ENCODE peak calls at places on chromosomes 6 and 20, in five cellular contexts. S is nephron progenitor cell, B is endothelial cell of umbilical vein, M is fibroblast of lung, W is HepG2. Q is an unnamed sample.

GRCh38 chr6:43845646-43846045 is 75.6 kb downstream of the VEGFA start:
- DNase-seq in S (no peak), B (no peak), M (no peak), W (no peak), Q (no peak)

GRCh38 chr6:108721308-108721707 is 126.9 kb upstream of the ARMC2 start:
- DNase-seq in S (no peak), B (no peak), M (no peak), W (peak; percentile 71), Q (no peak)

GRCh38 chr20:24583169-24583792 is 113.9 kb downstream of the SYNDIG1 start:
- DNase-seq in S (no peak), B (no peak), M (no peak), W (no peak), Q (no peak)

GRCh38 chr6:108235121-108235520 is 25.7 kb downstream of the SNX3 start:
- DNase-seq in S (no peak), B (no peak), M (no peak), W (no peak), Q (no peak)

GRCh38 chr6:3326981-3327380 is 68.2 kb downstream of the PSMG4 start:
- DNase-seq in S (no peak), B (no peak), M (no peak), W (no peak), Q (no peak)

GRCh38 chr6:43990627-43991619 is 136.3 kb downstream of the MRPL14 start:
- DNase-seq in S (no peak), B (no peak), M (peak; percentile 65), W (peak; percentile 93), Q (peak; percentile 97)

GRCh38 chr6:154297711-154298110 is 58.9 kb downstream of the IPCEF1 start:
- DNase-seq in S (no peak), B (no peak), M (peak; percentile 72), W (no peak), Q (peak; percentile 64)

GRCh38 chr20:46057856-46058655 is 29.0 kb downstream of the SLC12A5 start:
- DNase-seq in S (peak; percentile 44), B (peak; percentile 56), M (peak; percentile 35), W (no peak), Q (peak; percentile 33)

GRCh38 chr20:22369100-22369499 is 215.3 kb downstream of the FOXA2 start:
- DNase-seq in S (no peak), B (no peak), M (no peak), W (no peak), Q (no peak)

GRCh38 chr6:150116195-150116800 is 26.5 kb upstream of the PPP1R14C start:
- DNase-seq in S (no peak), B (no peak), M (no peak), W (no peak), Q (no peak)

GRCh38 chr20:16243470-16243869 is 329.8 kb downstream of the KIF16B start:
- DNase-seq in S (no peak), B (no peak), M (no peak), W (peak; percentile 22), Q (no peak)

GRCh38 chr6:124056884-124057283 is 253.2 kb downstream of the NKAIN2 start:
- DNase-seq in S (no peak), B (no peak), M (no peak), W (no peak), Q (no peak)

GRCh38 chr6:89984926-89985743 is 90.9 kb downstream of the GJA10 start:
- DNase-seq in S (peak; percentile 38), B (no peak), M (peak; percentile 80), W (no peak), Q (peak; percentile 47)

GRCh38 chr6:30005482-30005881 is 55.6 kb upstream of the POLR1H start:
- DNase-seq in S (no peak), B (no peak), M (no peak), W (peak; percentile 60), Q (no peak)

GRCh38 chr6:25278914-25279747 is at the start of gene CARMIL1:
- DNase-seq in S (peak; percentile 77), B (peak; percentile 70), M (peak; percentile 75), W (peak; percentile 54), Q (peak; percentile 76)

GRCh38 chr6:23655502-23655901 is 470.5 kb upstream of the NRSN1 start:
- DNase-seq in S (no peak), B (no peak), M (no peak), W (no peak), Q (peak; percentile 3)

GRCh38 chr6:150881911-150882481 is 16.5 kb downstream of the MTHFD1L start:
- DNase-seq in S (no peak), B (peak; percentile 98), M (peak; percentile 99), W (peak; percentile 97), Q (peak; percentile 97)

GRCh38 chr20:22449115-22449973 is 135.0 kb downstream of the FOXA2 start:
- DNase-seq in S (no peak), B (no peak), M (no peak), W (no peak), Q (no peak)

GRCh38 chr20:12053348-12053747 is 135.7 kb downstream of the BTBD3 start:
- DNase-seq in S (no peak), B (peak; percentile 90), M (peak; percentile 87), W (peak; percentile 23), Q (peak; percentile 17)

GRCh38 chr6:79694623-79695311 is 63.6 kb downstream of the SH3BGRL2 start:
- DNase-seq in S (no peak), B (no peak), M (peak; percentile 10), W (no peak), Q (no peak)
- TF ChIP-seq CTCF in S (peak; percentile 23), B (no peak), M (peak; percentile 29), W (no peak), Q (peak; percentile 11)

GRCh38 chr6:52663935-52664184 is 7.1 kb upstream of the TMEM14A start:
- DNase-seq in S (no peak), B (no peak), M (no peak), W (no peak), Q (no peak)

GRCh38 chr6:52667572-52667971 is 3.3 kb upstream of the TMEM14A start:
- DNase-seq in S (no peak), B (no peak), M (no peak), W (no peak), Q (no peak)

GRCh38 chr6:52664185-52664990 is 6.5 kb upstream of the TMEM14A start:
- DNase-seq in S (peak; percentile 88), B (peak; percentile 95), M (peak; percentile 94), W (peak; percentile 97), Q (peak; percentile 94)

GRCh38 chr6:52664991-52665686 is 5.8 kb upstream of the TMEM14A start:
- DNase-seq in S (no peak), B (no peak), M (no peak), W (no peak), Q (no peak)

DNA sequence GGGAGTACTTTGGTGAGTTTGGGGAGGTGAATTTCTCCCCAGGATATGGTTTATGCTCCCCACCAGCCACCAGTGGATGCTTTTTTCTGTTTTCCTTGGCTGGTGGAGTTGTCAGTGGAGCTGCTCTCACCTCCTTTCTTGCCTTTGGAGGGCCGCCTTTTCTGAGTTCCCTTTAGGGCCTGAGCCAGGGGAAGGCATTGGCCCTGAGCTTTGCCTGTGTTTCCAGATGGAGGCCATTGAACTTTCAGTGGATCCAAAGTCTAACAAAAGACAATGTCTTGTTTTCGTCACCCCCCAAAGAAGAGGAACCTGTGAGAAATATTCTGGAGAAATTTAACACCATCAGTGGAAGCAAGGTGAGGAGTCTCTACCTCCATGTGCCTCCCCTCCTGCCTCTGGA is 4.4 kb upstream of the TMEM14A start:
- DNase-seq in S (no peak), B (no peak), M (no peak), W (no peak), Q (no peak)
- TF ChIP-seq CTCF in S (no peak), B (no peak), M (no peak), W (no peak), Q (no peak)

GRCh38 chr6:31163922-31164321 is 5.5 kb downstream of the TCF19 start:
- DNase-seq in S (no peak), B (no peak), M (no peak), W (no peak), Q (peak; percentile 18)

GRCh38 chr6:31158863-31159855 is 770 bp downstream of the TCF19 start:
- DNase-seq in S (peak; percentile 37), B (no peak), M (peak; percentile 25), W (peak; percentile 31), Q (peak; percentile 11)

GRCh38 chr6:31161216-31162126 is 3.1 kb downstream of the TCF19 start:
- DNase-seq in S (no peak), B (no peak), M (no peak), W (no peak), Q (no peak)

GRCh38 chr6:31165986-31166385 is 4.5 kb downstream of the POU5F1 start:
- DNase-seq in S (no peak), B (no peak), M (no peak), W (no peak), Q (no peak)

DNA sequence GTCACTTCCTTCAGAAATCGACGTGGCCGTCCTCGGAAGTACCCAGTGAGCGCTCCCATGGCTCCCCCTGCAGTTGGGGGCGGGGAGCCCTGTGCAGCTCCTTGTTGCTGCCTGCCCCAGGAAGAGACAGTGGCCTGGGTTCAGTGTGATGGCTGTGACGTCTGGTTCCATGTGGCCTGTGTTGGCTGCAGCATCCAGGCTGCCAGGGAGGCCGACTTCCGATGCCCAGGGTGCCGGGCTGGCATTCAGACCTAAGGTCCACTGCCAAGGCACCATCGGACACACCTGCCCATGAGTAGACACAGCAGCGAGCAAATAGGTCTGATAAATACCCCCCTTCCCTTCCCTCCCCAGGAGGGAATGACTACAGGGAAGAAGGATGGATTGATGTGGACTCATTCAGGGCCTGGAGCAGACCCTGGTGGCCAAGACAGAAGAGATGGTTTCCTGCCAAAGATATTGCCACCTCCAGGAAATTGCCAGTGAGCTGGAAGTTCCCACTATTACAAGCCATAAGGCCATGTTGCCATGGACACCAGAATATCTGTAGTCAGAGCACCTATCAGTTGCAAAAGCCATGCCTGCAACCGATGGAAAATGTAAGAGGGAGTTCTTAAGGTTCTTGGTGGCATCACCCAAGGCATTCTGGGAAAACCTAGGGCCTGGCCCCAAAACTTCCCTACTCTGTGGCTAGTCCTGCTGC is 4.2 kb downstream of the TCF19 start:
- DNase-seq in S (no peak), B (no peak), M (no peak), W (no peak), Q (no peak)
- TF ChIP-seq CTCF in S (no peak), B (no peak), M (no peak), W (no peak), Q (no peak)

GRCh38 chr6:71480577-71480976 is 192.0 kb downstream of the OGFRL1 start:
- DNase-seq in S (no peak), B (peak; percentile 48), M (no peak), W (no peak), Q (no peak)

GRCh38 chr6:71476872-71477271 is 188.3 kb downstream of the OGFRL1 start:
- DNase-seq in S (no peak), B (no peak), M (peak; percentile 30), W (no peak), Q (no peak)

GRCh38 chr6:71476371-71476770 is 187.8 kb downstream of the OGFRL1 start:
- DNase-seq in S (no peak), B (no peak), M (no peak), W (no peak), Q (no peak)

GRCh38 chr6:71481021-71481420 is 192.4 kb downstream of the OGFRL1 start:
- DNase-seq in S (no peak), B (peak; percentile 16), M (no peak), W (no peak), Q (no peak)

DNA sequence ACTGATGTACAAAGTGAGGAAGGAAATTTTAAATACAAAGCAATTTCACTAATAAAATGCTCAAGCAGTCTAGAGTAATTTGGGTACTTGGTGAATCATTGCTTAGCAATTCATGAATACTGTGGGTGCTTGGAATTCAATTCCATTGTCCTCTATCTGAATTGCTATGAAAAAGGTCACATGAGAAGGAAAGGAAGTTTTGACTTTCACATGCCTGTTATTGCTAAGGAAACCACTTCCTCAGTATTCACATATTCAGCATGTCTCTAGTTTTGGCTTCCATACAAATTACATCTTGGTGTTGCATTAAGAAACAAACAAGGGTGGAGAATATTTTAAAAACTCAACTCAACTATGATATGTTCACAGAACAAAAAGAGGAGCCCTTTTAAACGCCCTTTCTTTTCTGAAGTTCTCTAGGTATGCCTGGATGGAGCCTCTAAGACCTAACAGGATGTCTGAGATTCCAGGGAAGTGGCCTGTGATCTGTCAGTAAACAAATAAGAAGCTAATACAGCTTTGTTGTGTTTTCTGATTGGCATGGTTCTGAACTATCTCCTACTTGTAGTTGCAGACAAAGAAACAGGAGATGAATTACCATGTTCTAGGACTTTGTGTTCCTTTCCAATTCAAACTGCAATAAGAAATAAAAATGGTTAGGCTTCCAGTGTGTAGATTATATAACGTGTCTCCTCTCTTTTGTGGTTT is 190.4 kb downstream of the OGFRL1 start:
- DNase-seq in S (no peak), B (peak; percentile 95), M (peak; percentile 98), W (no peak), Q (peak; percentile 72)
- TF ChIP-seq CTCF in S (no peak), B (no peak), M (no peak), W (no peak), Q (no peak)